ENCODE peak calls at places on chromosomes 11 and 22, in six cellular contexts. E, J, O, U, Z and S are unnamed samples.

GRCh38 chr11:128911701-128912100 is 20.5 kb downstream of the KCNJ5 start:
- DNase-seq in E (no peak), J (no peak), O (no peak), U (no peak), Z (no peak), S (no peak)

GRCh38 chr22:42887523-42888507 is 30.7 kb upstream of the ARFGAP3 start:
- DNase-seq in E (no peak), J (no peak), O (no peak), U (no peak), Z (no peak), S (no peak)

GRCh38 chr11:73931039-73931645 is 19.7 kb upstream of the DNAJB13 start:
- DNase-seq in E (peak), J (peak), O (peak), U (peak), Z (no peak), S (peak)

GRCh38 chr11:57230316-57230715 is 6.7 kb downstream of the APLNR start:
- DNase-seq in E (no peak), J (no peak), O (no peak), U (no peak), Z (no peak), S (no peak)

GRCh38 chr11:2271077-2271326 is 614 bp upstream of the ASCL2 start:
- DNase-seq in E (peak), J (no peak), O (no peak), U (no peak), Z (no peak), S (peak)

GRCh38 chr11:7381937-7382336 is 103.4 kb upstream of the OLFML1 start:
- DNase-seq in E (no peak), J (no peak), O (no peak), U (no peak), Z (no peak), S (no peak)

GRCh38 chr11:90364527-90364926 is 141.7 kb upstream of the CHORDC1 start:
- DNase-seq in E (no peak), J (no peak), O (no peak), U (no peak), Z (no peak), S (no peak)

GRCh38 chr11:35615911-35616900 is 2.1 kb upstream of the FJX1 start:
- DNase-seq in E (no peak), J (peak), O (peak), U (no peak), Z (no peak), S (peak)

GRCh38 chr22:45192701-45193187 is 29.0 kb downstream of the NUP50 start:
- DNase-seq in E (peak), J (no peak), O (peak), U (no peak), Z (no peak), S (no peak)

GRCh38 chr11:103031834-103032233 is 60.1 kb downstream of the DCUN1D5 start:
- DNase-seq in E (no peak), J (no peak), O (no peak), U (no peak), Z (no peak), S (no peak)

GRCh38 chr11:2150206-2150847 is 10.7 kb downstream of the INS start:
- DNase-seq in E (no peak), J (peak), O (no peak), U (peak), Z (no peak), S (no peak)

GRCh38 chr11:34614334-34615113 is 6.4 kb upstream of the EHF start:
- DNase-seq in E (no peak), J (no peak), O (no peak), U (no peak), Z (no peak), S (no peak)

GRCh38 chr22:41382098-41382578 is 396 bp downstream of the TEF start:
- DNase-seq in E (no peak), J (peak), O (peak), U (no peak), Z (no peak), S (peak)

DNA sequence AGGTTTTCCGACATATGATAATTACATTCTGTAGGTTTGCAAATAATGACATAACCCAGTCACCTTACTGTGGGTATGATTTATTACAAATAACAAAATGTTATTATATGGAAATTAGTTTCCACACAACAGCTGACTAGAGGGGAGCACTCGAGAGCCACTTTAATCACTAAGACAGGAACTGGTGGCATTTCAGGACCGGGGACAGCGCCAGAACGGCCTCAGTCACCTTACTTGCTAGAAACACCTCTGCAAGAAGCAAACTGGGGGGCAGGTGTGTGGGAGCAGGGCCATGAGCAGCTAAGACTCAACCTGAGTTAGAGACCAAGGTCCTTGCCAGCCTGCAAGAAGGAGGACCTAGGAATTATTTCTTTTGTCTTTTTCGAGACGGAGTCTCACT is 199.9 kb downstream of the DSCAML1 start:
- DNase-seq in E (peak), J (no peak), O (peak), U (peak), Z (no peak), S (peak)
- TF ChIP-seq JUND in E (no peak), J (no peak), O (no peak), U (no peak), Z (no peak), S (no peak)

GRCh38 chr22:48553119-48553518 is 1274.6 kb downstream of the BRD1 start:
- DNase-seq in E (no peak), J (peak), O (no peak), U (no peak), Z (no peak), S (no peak)
- TF ChIP-seq JUND in E (no peak), J (no peak), O (no peak), U (no peak), Z (no peak), S (no peak)

GRCh38 chr11:14905104-14906033 is 13.3 kb upstream of the CYP2R1 start:
- DNase-seq in E (peak), J (peak), O (no peak), U (no peak), Z (no peak), S (no peak)
- TF ChIP-seq JUND in E (peak), J (no peak), O (no peak), U (no peak), Z (no peak), S (no peak)

DNA sequence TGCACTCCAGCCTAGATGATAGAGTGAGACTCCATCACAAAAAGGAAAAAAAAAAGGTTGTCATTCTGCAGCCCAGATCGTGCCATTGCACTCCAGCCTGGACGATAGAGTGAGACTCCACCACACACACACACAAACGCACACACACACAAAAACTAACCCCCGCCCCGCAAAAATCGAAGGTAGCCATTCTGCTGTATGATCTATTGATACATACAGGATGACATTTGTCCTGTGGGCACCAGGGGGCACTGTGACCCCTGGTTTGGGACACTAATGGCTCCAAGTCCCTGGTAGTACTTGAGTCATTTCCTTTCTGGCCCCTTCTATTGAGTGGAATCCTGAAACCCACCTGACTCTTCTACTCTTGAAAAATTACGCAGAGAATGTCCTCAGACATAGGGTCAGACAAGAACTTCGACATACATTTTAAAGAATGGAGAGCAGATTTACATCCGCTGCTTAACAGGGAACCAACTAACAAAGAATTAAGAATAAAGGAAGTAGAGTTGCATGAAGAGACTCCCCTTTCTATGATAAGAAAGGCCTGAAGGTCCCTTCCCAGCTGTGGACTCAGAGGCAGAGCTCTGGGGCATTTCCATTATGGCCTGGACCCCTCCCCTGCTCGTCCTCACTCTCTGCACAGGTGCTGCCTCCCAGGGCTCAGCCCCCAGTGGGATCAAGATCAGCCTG is 35.0 kb upstream of the PRAME start:
- DNase-seq in E (peak), J (peak), O (peak), U (peak), Z (no peak), S (peak)
- TF ChIP-seq JUND in E (no peak), J (no peak), O (no peak), U (no peak), Z (no peak), S (no peak)